ENCODE peak calls at places on chromosomes 5 and 9, in five cellular contexts. Q is lung, H is left lung, J is ovary, P is GM23338. N is an unnamed sample.
A peak's percentile ranks its signal among the peaks of the same experiment; 100 is the strongest.

GRCh38 chr5:43661102-43661501 is 58.1 kb downstream of the NNT start:
- DNase-seq in Q (no peak), H (no peak), P (peak; percentile 71), J (no peak), N (peak; percentile 69)

GRCh38 chr9:85508616-85509015 is 233.1 kb downstream of the AGTPBP1 start:
- DNase-seq in J (no peak), Q (no peak), P (peak; percentile 61), H (no peak), N (peak; percentile 17)

GRCh38 chr9:87039809-87040392 is 92.6 kb upstream of the GAS1 start:
- DNase-seq in J (no peak), P (no peak), H (no peak), Q (no peak), N (peak; percentile 58)

GRCh38 chr9:35835216-35835604 is 6.2 kb downstream of the TMEM8B start:
- DNase-seq in P (peak; percentile 74), Q (no peak), H (no peak), J (no peak), N (no peak)

GRCh38 chr9:75892168-75892901 is 1.9 kb downstream of the PCSK5 start:
- DNase-seq in Q (peak; percentile 30), P (peak; percentile 68), H (peak; percentile 42), J (peak; percentile 77), N (no peak)

GRCh38 chr9:133949486-133950061 is 42.5 kb downstream of the VAV2 start:
- DNase-seq in H (no peak), P (no peak), J (no peak), Q (no peak), N (no peak)

GRCh38 chr5:128213340-128213739 is 129.8 kb downstream of the SLC12A2 start:
- DNase-seq in J (peak; percentile 35), P (peak; percentile 86), Q (peak; percentile 56), H (no peak), N (peak; percentile 89)

GRCh38 chr5:139633295-139634027 is 14.7 kb upstream of the CXXC5 start:
- DNase-seq in Q (no peak), J (peak; percentile 76), H (peak; percentile 70), P (peak; percentile 82), N (peak; percentile 82)

GRCh38 chr5:115440782-115441451 is 103.7 kb downstream of the FEM1C start:
- DNase-seq in H (no peak), Q (no peak), P (no peak), J (no peak), N (no peak)

GRCh38 chr5:150065886-150066285 is 20.5 kb downstream of the CSF1R start:
- DNase-seq in Q (no peak), H (peak; percentile 74), J (no peak), P (no peak), N (peak; percentile 18)

GRCh38 chr5:154520861-154521453 is 42.9 kb upstream of the HAND1 start:
- DNase-seq in P (peak; percentile 97), J (no peak), H (no peak), Q (peak; percentile 57), N (peak; percentile 6)

GRCh38 chr5:179530069-179530998 is 20.0 kb upstream of the RUFY1 start:
- DNase-seq in H (peak; percentile 75), J (peak; percentile 66), P (peak; percentile 89), Q (peak; percentile 54), N (peak; percentile 24)
- TF ChIP-seq CTCF in H (peak; percentile 16), J (no peak), P (peak; percentile 46), Q (peak; percentile 14), N (no peak)

DNA sequence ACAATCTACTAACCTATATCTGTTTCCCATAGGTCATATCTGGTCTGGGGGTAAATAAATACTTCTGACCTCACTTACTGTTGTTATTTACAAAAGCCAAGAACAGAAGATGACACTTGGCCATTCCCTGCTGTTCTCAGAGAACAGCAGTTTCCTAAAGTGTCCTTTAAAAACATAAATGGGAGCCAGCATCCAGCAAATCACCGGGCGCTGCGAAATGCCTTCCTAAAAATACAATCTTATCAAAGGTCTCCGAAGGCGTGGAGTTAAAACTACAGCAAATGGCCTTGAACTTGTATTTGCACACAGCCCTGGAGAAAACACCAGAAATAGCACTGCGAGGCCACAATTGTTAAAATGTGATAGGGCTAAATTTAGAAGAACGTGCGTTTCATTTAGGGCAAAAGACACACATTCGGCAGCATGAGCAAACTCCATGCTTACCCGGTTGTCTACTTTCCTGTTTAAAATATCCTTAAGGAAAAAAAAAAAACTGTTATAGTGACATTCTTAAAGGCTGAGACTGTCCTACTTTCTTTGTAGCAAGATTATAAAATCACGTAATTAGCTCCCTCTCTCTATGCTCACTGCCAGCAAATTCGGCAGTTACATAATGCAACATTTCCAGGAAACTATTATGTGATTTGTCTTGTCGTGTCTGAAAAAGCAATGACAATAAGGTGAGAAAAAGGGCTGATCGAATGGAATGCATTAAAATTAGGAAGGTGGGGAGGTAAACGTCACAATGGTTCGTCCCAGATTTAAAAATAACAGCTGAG is 1.5 kb downstream of the NFIL3 start:
- DNase-seq in J (no peak), H (no peak), P (no peak), Q (no peak), N (peak; percentile 48)
- H3K4me3 ChIP-seq in J (peak overlapping the region; percentile 60), H (peak overlapping the region; percentile 54), P (peak overlapping the region; percentile 91), Q (peak overlapping the region; percentile 59), N (peak overlapping the region; percentile 81)

GRCh38 chr5:1344975-1345838 is at the start of gene CLPTM1L:
- DNase-seq in P (peak; percentile 92), H (peak; percentile 86), J (peak; percentile 90), Q (peak; percentile 79), N (peak; percentile 83)
- TF ChIP-seq CTCF in P (no peak), H (no peak), J (no peak), Q (no peak), N (no peak)

GRCh38 chr5:111681791-111682190 is 75.2 kb downstream of the NREP start:
- DNase-seq in P (no peak), J (peak; percentile 16), H (no peak), Q (no peak), N (peak; percentile 45)
- H3K4me3 ChIP-seq in P (no peak overlapping the region), J (no peak overlapping the region), H (no peak overlapping the region), Q (no peak overlapping the region), N (no peak overlapping the region)

DNA sequence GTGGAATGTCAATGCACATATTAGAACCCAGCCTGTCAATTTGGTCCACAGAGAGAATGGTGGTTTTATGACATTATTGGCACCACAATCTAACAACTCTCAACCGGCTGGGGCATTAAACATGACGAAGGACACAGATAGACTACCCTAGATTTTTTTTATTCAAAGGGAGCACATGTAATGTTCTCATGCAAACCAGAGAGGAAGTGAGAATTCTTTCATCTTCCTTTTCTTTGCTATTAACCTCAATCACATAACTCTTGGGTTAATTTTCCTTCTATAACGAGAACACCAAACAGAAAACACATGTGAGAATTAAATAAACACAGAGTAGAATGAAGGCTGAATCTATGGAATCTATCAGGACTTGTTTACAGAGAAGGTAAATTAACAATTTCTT is 94.9 kb upstream of the TNC start:
- DNase-seq in H (no peak), Q (no peak), P (no peak), J (no peak), N (no peak)
- TF ChIP-seq CTCF in H (no peak), Q (no peak), P (no peak), J (no peak), N (no peak)

DNA sequence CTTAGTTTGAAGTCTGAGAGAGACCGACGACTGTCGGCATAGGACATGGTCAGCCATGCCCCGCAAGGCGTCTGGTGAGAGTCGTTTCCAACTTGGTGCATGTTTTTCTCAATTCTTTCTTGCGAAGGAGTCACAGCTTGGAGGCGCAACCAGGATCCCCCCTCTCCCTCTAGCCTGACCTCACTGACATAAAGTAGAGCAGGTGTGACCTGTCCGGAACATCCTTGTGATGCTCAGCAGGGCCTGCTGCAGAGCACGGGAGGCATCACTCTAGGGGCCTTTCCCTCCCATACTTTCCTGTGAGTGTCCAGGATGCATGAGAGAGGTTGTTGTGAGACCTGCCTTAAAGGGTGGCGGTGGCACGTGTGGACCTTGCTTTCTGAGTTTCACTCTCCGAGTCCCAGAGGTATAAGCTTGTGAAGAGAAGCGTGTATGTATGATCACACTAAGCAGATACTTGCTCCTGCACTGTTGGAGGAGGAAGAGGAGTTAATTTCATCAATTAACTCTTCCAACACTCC is 5.0 kb downstream of the TENT4A start:
- DNase-seq in Q (peak; percentile 14), P (no peak), H (no peak), J (no peak), N (no peak)
- H3K4me3 ChIP-seq in Q (no peak overlapping the region), P (no peak overlapping the region), H (no peak overlapping the region), J (no peak overlapping the region), N (no peak overlapping the region)

GRCh38 chr5:159951834-159952233 is 35.6 kb downstream of the ADRA1B start:
- DNase-seq in J (no peak), Q (no peak), P (no peak), H (no peak), N (no peak)

GRCh38 chr5:159955056-159955624 is 38.9 kb downstream of the ADRA1B start:
- DNase-seq in H (no peak), J (no peak), P (no peak), Q (no peak), N (no peak)

GRCh38 chr5:159953609-159954008 is 37.3 kb downstream of the ADRA1B start:
- DNase-seq in Q (no peak), P (no peak), H (no peak), J (no peak), N (no peak)

GRCh38 chr5:159947708-159948358 is 31.6 kb downstream of the ADRA1B start:
- DNase-seq in P (no peak), H (no peak), Q (no peak), J (no peak), N (peak; percentile 23)

GRCh38 chr5:159951387-159951786 is 35.1 kb downstream of the ADRA1B start:
- DNase-seq in J (no peak), Q (no peak), H (no peak), P (peak; percentile 79), N (no peak)
- TF ChIP-seq CTCF in J (no peak), Q (no peak), H (no peak), P (peak; percentile 68), N (peak; percentile 40)

N was measured in fibroblast of pulmonary artery.